ENCODE peak calls at places on chromosomes 4 and X, in ten cellular contexts. Z, T, E, V, D, N, J, I, W and M are unnamed samples.

GRCh38 chr4:143347495-143347894 is 10.8 kb downstream of the GAB1 start:
- DNase-seq in W (no peak), D (no peak), T (no peak), E (no peak), J (no peak), I (no peak), N (no peak), Z (no peak), V (no peak), M (no peak)

GRCh38 chr4:142396279-142396678 is 449.8 kb downstream of the INPP4B start:
- DNase-seq in J (no peak), T (no peak), E (peak; percentile 36), V (no peak), D (no peak), N (no peak), I (no peak), Z (no peak), W (peak; percentile 62), M (no peak)

GRCh38 chrX:129115935-129116334 is 407.4 kb downstream of the SMARCA1 start:
- DNase-seq in T (no peak), J (no peak), E (no peak), D (no peak), Z (no peak), W (no peak), I (no peak), N (no peak), V (no peak), M (no peak)

GRCh38 chr4:121009578-121010338 is 62.6 kb downstream of the NDNF start:
- DNase-seq in W (no peak), I (no peak), Z (no peak), T (no peak), N (no peak), J (no peak), E (no peak), D (no peak), V (no peak), M (no peak)

GRCh38 chr4:168908093-168908492 is 102.0 kb downstream of the CBR4 start:
- DNase-seq in Z (no peak), V (no peak), D (no peak), J (no peak), W (peak; percentile 77), I (no peak), T (no peak), N (no peak), E (peak; percentile 69), M (no peak)

GRCh38 chrX:72071213-72071612 is 60.5 kb downstream of the RTL5 start:
- DNase-seq in W (no peak), E (no peak), T (no peak), D (no peak), V (no peak), N (no peak), Z (no peak), J (no peak), I (no peak), M (no peak)

GRCh38 chr4:145507636-145508035 is 26.0 kb downstream of the SMAD1 start:
- DNase-seq in W (peak; percentile 60), D (no peak), E (peak; percentile 56), J (no peak), I (no peak), N (no peak), V (no peak), Z (no peak), T (no peak), M (no peak)

GRCh38 chr4:106773106-106773905 is 262.8 kb downstream of the DKK2 start:
- DNase-seq in T (no peak), W (peak; percentile 29), Z (no peak), V (no peak), N (no peak), E (no peak), I (peak; percentile 24), D (no peak), J (no peak), M (no peak)

GRCh38 chrX:9272166-9272565 is 192.7 kb upstream of the TBL1X start:
- DNase-seq in J (no peak), T (no peak), I (no peak), E (no peak), V (no peak), D (no peak), W (no peak), N (no peak), Z (no peak), M (no peak)

GRCh38 chr4:71026086-71026485 is 32.6 kb downstream of the DCK start:
- DNase-seq in V (no peak), W (peak; percentile 80), I (no peak), N (no peak), E (peak; percentile 90), Z (no peak), J (no peak), D (no peak), T (no peak), M (no peak)

GRCh38 chrX:86002076-86002896 is 45.1 kb downstream of the CHM start:
- DNase-seq in I (peak; percentile 44), V (no peak), D (no peak), T (no peak), J (no peak), N (peak; percentile 76), W (peak; percentile 59), E (peak; percentile 60), Z (no peak), M (no peak)

GRCh38 chrX:137428777-137429564 is 137.0 kb upstream of the ZIC3 start:
- DNase-seq in E (no peak), W (no peak), I (no peak), J (no peak), T (no peak), Z (no peak), N (no peak), D (no peak), V (no peak), M (no peak)

GRCh38 chr4:71126719-71127118 is 133.3 kb downstream of the DCK start:
- DNase-seq in V (no peak), D (no peak), W (peak; percentile 99), T (no peak), E (peak; percentile 99), N (peak; percentile 17), I (no peak), Z (no peak), J (no peak), M (no peak)

GRCh38 chr4:40573593-40574311 is 55.9 kb downstream of the RBM47 start:
- DNase-seq in D (no peak), I (no peak), T (no peak), W (no peak), J (no peak), V (no peak), E (peak; percentile 22), N (no peak), Z (no peak), M (no peak)

GRCh38 chr4:8157944-8158709 is 486 bp downstream of the ABLIM2 start:
- DNase-seq in E (no peak), W (no peak), I (peak; percentile 82), V (no peak), T (no peak), N (no peak), D (no peak), Z (no peak), J (peak; percentile 64), M (no peak)

GRCh38 chr4:159503243-159503642 is 400.4 kb downstream of the RAPGEF2 start:
- DNase-seq in Z (no peak), I (no peak), D (no peak), N (no peak), J (no peak), V (no peak), W (peak; percentile 39), E (no peak), T (no peak), M (no peak)

GRCh38 chrX:110409925-110410324 is 51.3 kb downstream of the RTL9 start:
- DNase-seq in W (peak; percentile 53), I (no peak), J (no peak), T (no peak), V (no peak), Z (no peak), D (no peak), E (peak; percentile 73), N (no peak), M (no peak)

GRCh38 chr4:152581536-152582160 is 45.8 kb upstream of the FBXW7 start:
- DNase-seq in Z (no peak), D (no peak), W (no peak), V (no peak), T (no peak), N (peak; percentile 27), E (no peak), I (no peak), J (no peak), M (no peak)

DNA sequence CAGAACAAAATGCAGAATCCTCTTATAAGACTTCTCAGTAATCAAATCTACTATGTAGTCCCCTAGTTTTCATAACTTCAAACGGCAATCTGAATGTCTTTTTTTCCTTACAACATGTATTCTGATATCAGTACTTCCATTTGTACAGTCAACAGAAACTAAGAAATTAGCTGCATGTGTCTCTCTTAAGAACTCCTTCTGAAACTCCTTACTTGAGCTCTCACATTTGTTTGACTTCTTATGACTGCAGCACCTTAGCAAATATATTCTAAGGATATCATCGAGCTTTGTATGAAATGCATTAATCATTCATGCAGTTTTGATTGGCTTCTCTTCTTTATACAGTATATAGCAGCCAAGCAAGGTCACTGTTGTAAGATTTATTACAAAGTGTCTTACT is 77.0 kb downstream of the TMEM47 start:
- DNase-seq in N (no peak), E (no peak), W (no peak), Z (no peak), D (no peak), T (no peak), V (no peak), J (no peak), I (no peak), M (no peak)
- TF ChIP-seq CTCF in N (no peak), E (no peak), W (no peak), Z (no peak), D (no peak), T (no peak), V (no peak), J (no peak), I (no peak), M (no peak)

GRCh38 chr4:83489711-83490326 is 4.9 kb upstream of the ABRAXAS1 start:
- DNase-seq in E (no peak), D (no peak), Z (no peak), I (no peak), N (no peak), W (no peak), J (no peak), V (no peak), T (no peak), M (no peak)
- H3K4me3 ChIP-seq in E (no peak overlapping the region), D (no peak overlapping the region), Z (no peak overlapping the region), I (no peak overlapping the region), N (no peak overlapping the region), W (no peak overlapping the region), J (no peak overlapping the region), V (no peak overlapping the region), T (no peak overlapping the region), M (no peak overlapping the region)

DNA sequence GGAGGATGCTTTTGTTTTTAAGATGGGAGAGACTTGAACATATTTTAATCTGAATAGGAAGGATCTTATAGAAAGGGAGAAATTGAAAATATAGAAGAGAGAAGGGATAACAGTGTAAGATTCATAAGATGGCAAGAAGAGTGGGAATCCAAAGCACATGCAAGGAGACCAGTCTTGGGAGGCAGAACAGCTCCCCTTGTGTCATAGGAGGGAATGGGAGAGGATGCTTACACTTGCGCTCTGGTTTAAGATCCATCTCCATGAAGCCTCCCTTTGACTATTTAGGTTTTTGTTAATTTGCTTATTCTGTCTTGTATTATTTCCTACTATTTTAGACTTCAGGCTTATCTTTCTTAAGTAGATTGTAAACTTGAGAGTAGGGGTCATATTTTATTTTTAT is 42.7 kb downstream of the KIF4A start:
- DNase-seq in E (no peak), I (no peak), J (no peak), V (no peak), D (no peak), T (no peak), Z (no peak), N (no peak), W (no peak), M (no peak)
- H3K9me3 ChIP-seq in E (no peaks in the 10 kb centered on the region), I (no peaks in the 10 kb centered on the region), J (no peaks in the 10 kb centered on the region), V (no peaks in the 10 kb centered on the region), D (no peaks in the 10 kb centered on the region), T (no peaks in the 10 kb centered on the region), Z (no peaks in the 10 kb centered on the region), N (no peaks in the 10 kb centered on the region), W (no peaks in the 10 kb centered on the region), M (no peaks in the 10 kb centered on the region)

GRCh38 chr4:156475322-156475721 is 496.3 kb downstream of the PDGFC start:
- DNase-seq in N (peak; percentile 5), V (no peak), T (no peak), D (no peak), W (peak; percentile 59), I (no peak), Z (no peak), J (no peak), E (peak; percentile 76), M (no peak)
- TF ChIP-seq CTCF in N (peak; percentile 29), V (no peak), T (peak; percentile 40), D (peak; percentile 44), W (peak; percentile 65), I (peak; percentile 35), Z (peak; percentile 56), J (peak; percentile 62), E (peak; percentile 70), M (peak; percentile 59)